ENCODE peak calls at places on chromosomes 12 and 14, in ten cellular contexts. P is sciatic nerve; Q is WTC11; T is stimulated activated CD8-positive, alpha-beta memory T cell treated with anti-CD3 and anti-CD28 coated beads, Interleukin-4, amount 100 ng/mL, for 1 hour; K is Ammon's horn; H is A549; C is substantia nigra; O is left ventricle myocardium inferior; G is occipital lobe; Z is fibroblast of lung. V is an unnamed sample.

GRCh38 chr12:9742665-9743064 is 9.8 kb upstream of the CLECL1 start:
- DNase-seq in O (no peak), T (no peak), C (no peak), Q (no peak), H (no peak), Z (no peak), K (no peak), P (no peak), G (no peak), V (no peak)

GRCh38 chr12:121806556-121807308 is 2.9 kb downstream of the SETD1B start:
- DNase-seq in G (no peak), C (peak; percentile 16), Z (no peak), O (no peak), Q (no peak), H (no peak), P (no peak), T (no peak), K (no peak), V (no peak)

GRCh38 chr14:61350427-61350826 is 29.0 kb downstream of the PRKCH start:
- DNase-seq in Z (no peak), P (no peak), T (no peak), G (no peak), Q (no peak), O (no peak), K (no peak), H (no peak), C (no peak), V (no peak)

GRCh38 chr14:61561657-61562276 is 133.5 kb upstream of the HIF1A start:
- DNase-seq in C (peak; percentile 30), P (no peak), H (peak; percentile 77), T (no peak), G (no peak), K (no peak), Z (peak; percentile 100), Q (no peak), O (peak; percentile 51), V (peak; percentile 84)

GRCh38 chr14:87483651-87484260 is 509.2 kb downstream of the GALC start:
- DNase-seq in H (no peak), C (no peak), G (no peak), Q (no peak), P (no peak), T (no peak), K (no peak), O (no peak), Z (peak; percentile 71), V (peak; percentile 68)

GRCh38 chr12:6953417-6954315 is 2.5 kb downstream of the PTPN6 start:
- DNase-seq in K (peak; percentile 71), C (peak; percentile 77), G (no peak), O (peak; percentile 47), H (no peak), P (peak; percentile 87), T (peak; percentile 78), Z (peak; percentile 36), Q (no peak), V (no peak)

GRCh38 chr12:50614167-50614762 is 109.5 kb downstream of the DIP2B start:
- DNase-seq in Z (peak; percentile 93), T (no peak), G (no peak), O (no peak), Q (no peak), K (no peak), P (no peak), H (no peak), C (no peak), V (peak; percentile 82)

GRCh38 chr12:31228811-31229792 is 96.8 kb downstream of the SINHCAF start:
- DNase-seq in T (no peak), H (no peak), Q (no peak), K (peak; percentile 48), G (no peak), O (peak; percentile 70), Z (no peak), C (peak; percentile 32), P (no peak), V (no peak)

GRCh38 chr12:64229240-64229639 is 7.1 kb upstream of the KICS2 start:
- DNase-seq in P (no peak), H (no peak), K (no peak), Z (no peak), C (no peak), G (no peak), T (no peak), O (no peak), Q (peak; percentile 21), V (no peak)

GRCh38 chr12:6641131-6641530 is 5.4 kb upstream of the LPAR5 start:
- DNase-seq in C (no peak), O (no peak), G (peak; percentile 11), Z (no peak), H (no peak), T (no peak), K (peak; percentile 60), P (no peak), Q (no peak), V (no peak)

GRCh38 chr12:66861157-66861750 is 182.4 kb upstream of the GRIP1 start:
- DNase-seq in C (peak; percentile 14), G (peak; percentile 49), O (peak; percentile 33), Z (peak; percentile 36), Q (peak; percentile 65), P (peak; percentile 69), T (peak; percentile 43), K (peak; percentile 82), H (peak; percentile 18), V (peak; percentile 33)

GRCh38 chr12:7646178-7646475 is 19.6 kb downstream of the APOBEC1 start:
- DNase-seq in P (no peak), Q (no peak), C (no peak), K (no peak), O (no peak), T (no peak), H (no peak), G (no peak), Z (no peak), V (no peak)